ENCODE peak calls at places on chromosomes 12 and 14, in six cellular contexts. One of them, this sample, is unnamed.

GRCh38 chr12:3592856-3593625 is 102.0 kb downstream of the PRMT8 start:
- DNase-seq in stimulated activated CD4-positive, alpha-beta T cell treated with anti-CD3 and anti-CD28 coated beads, TNF-alpha, amount 100 ng/mL, for 48 hours: no peak
- DNase-seq in astrocyte of the spinal cord: no peak
- DNase-seq in activated CD4-positive, alpha-beta T cell treated with anti-CD3 and anti-CD28 coated beads, Interleukin-2, amount 10 ng/mL, durations not matched to agents 7 days and 5 days: no peak
- DNase-seq in T-helper 2 cell: no peak
- DNase-seq in NCI-H1417 treated with DMSO at 0.1 percent for 48 hours: no peak
- DNase-seq in this sample: no peak

GRCh38 chr14:106268013-106268727 is 741.8 kb downstream of the TMEM121 start:
- DNase-seq in stimulated activated CD4-positive, alpha-beta T cell treated with anti-CD3 and anti-CD28 coated beads, TNF-alpha, amount 100 ng/mL, for 48 hours: peak; percentile 44
- DNase-seq in astrocyte of the spinal cord: no peak
- DNase-seq in activated CD4-positive, alpha-beta T cell treated with anti-CD3 and anti-CD28 coated beads, Interleukin-2, amount 10 ng/mL, durations not matched to agents 7 days and 5 days: peak; percentile 88
- DNase-seq in T-helper 2 cell: peak; percentile 61
- DNase-seq in NCI-H1417 treated with DMSO at 0.1 percent for 48 hours: no peak
- DNase-seq in this sample: no peak

GRCh38 chr14:104337381-104337780 is 199.0 kb downstream of the KIF26A start:
- DNase-seq in stimulated activated CD4-positive, alpha-beta T cell treated with anti-CD3 and anti-CD28 coated beads, TNF-alpha, amount 100 ng/mL, for 48 hours: no peak
- DNase-seq in astrocyte of the spinal cord: no peak
- DNase-seq in activated CD4-positive, alpha-beta T cell treated with anti-CD3 and anti-CD28 coated beads, Interleukin-2, amount 10 ng/mL, durations not matched to agents 7 days and 5 days: no peak
- DNase-seq in T-helper 2 cell: no peak
- DNase-seq in NCI-H1417 treated with DMSO at 0.1 percent for 48 hours: no peak
- DNase-seq in this sample: no peak

GRCh38 chr14:28703482-28703881 is 63.1 kb upstream of the FOXG1 start:
- DNase-seq in stimulated activated CD4-positive, alpha-beta T cell treated with anti-CD3 and anti-CD28 coated beads, TNF-alpha, amount 100 ng/mL, for 48 hours: no peak
- DNase-seq in astrocyte of the spinal cord: no peak
- DNase-seq in activated CD4-positive, alpha-beta T cell treated with anti-CD3 and anti-CD28 coated beads, Interleukin-2, amount 10 ng/mL, durations not matched to agents 7 days and 5 days: no peak
- DNase-seq in T-helper 2 cell: no peak
- DNase-seq in NCI-H1417 treated with DMSO at 0.1 percent for 48 hours: no peak
- DNase-seq in this sample: no peak

GRCh38 chr14:49971156-49972141 is 78.6 kb downstream of the ARF6 start:
- DNase-seq in stimulated activated CD4-positive, alpha-beta T cell treated with anti-CD3 and anti-CD28 coated beads, TNF-alpha, amount 100 ng/mL, for 48 hours: no peak
- DNase-seq in astrocyte of the spinal cord: no peak
- DNase-seq in activated CD4-positive, alpha-beta T cell treated with anti-CD3 and anti-CD28 coated beads, Interleukin-2, amount 10 ng/mL, durations not matched to agents 7 days and 5 days: peak; percentile 79
- DNase-seq in T-helper 2 cell: no peak
- DNase-seq in NCI-H1417 treated with DMSO at 0.1 percent for 48 hours: no peak
- DNase-seq in this sample: peak; percentile 9

GRCh38 chr12:46386877-46387629 is 14.5 kb upstream of the SLC38A2 start:
- DNase-seq in stimulated activated CD4-positive, alpha-beta T cell treated with anti-CD3 and anti-CD28 coated beads, TNF-alpha, amount 100 ng/mL, for 48 hours: no peak
- DNase-seq in astrocyte of the spinal cord: peak; percentile 13
- DNase-seq in activated CD4-positive, alpha-beta T cell treated with anti-CD3 and anti-CD28 coated beads, Interleukin-2, amount 10 ng/mL, durations not matched to agents 7 days and 5 days: no peak
- DNase-seq in T-helper 2 cell: no peak
- DNase-seq in NCI-H1417 treated with DMSO at 0.1 percent for 48 hours: no peak
- DNase-seq in this sample: peak; percentile 52

GRCh38 chr14:102575479-102576428 is 16.7 kb upstream of the RCOR1 start:
- DNase-seq in stimulated activated CD4-positive, alpha-beta T cell treated with anti-CD3 and anti-CD28 coated beads, TNF-alpha, amount 100 ng/mL, for 48 hours: no peak
- DNase-seq in astrocyte of the spinal cord: no peak
- DNase-seq in activated CD4-positive, alpha-beta T cell treated with anti-CD3 and anti-CD28 coated beads, Interleukin-2, amount 10 ng/mL, durations not matched to agents 7 days and 5 days: no peak
- DNase-seq in T-helper 2 cell: no peak
- DNase-seq in NCI-H1417 treated with DMSO at 0.1 percent for 48 hours: no peak
- DNase-seq in this sample: no peak

GRCh38 chr14:66824251-66824650 is 316.3 kb downstream of the GPHN start:
- DNase-seq in stimulated activated CD4-positive, alpha-beta T cell treated with anti-CD3 and anti-CD28 coated beads, TNF-alpha, amount 100 ng/mL, for 48 hours: no peak
- DNase-seq in astrocyte of the spinal cord: no peak
- DNase-seq in activated CD4-positive, alpha-beta T cell treated with anti-CD3 and anti-CD28 coated beads, Interleukin-2, amount 10 ng/mL, durations not matched to agents 7 days and 5 days: no peak
- DNase-seq in T-helper 2 cell: no peak
- DNase-seq in NCI-H1417 treated with DMSO at 0.1 percent for 48 hours: no peak
- DNase-seq in this sample: no peak

GRCh38 chr12:108603743-108604142 is 5.9 kb upstream of the TMEM119 start:
- DNase-seq in stimulated activated CD4-positive, alpha-beta T cell treated with anti-CD3 and anti-CD28 coated beads, TNF-alpha, amount 100 ng/mL, for 48 hours: no peak
- DNase-seq in astrocyte of the spinal cord: no peak
- DNase-seq in activated CD4-positive, alpha-beta T cell treated with anti-CD3 and anti-CD28 coated beads, Interleukin-2, amount 10 ng/mL, durations not matched to agents 7 days and 5 days: no peak
- DNase-seq in T-helper 2 cell: no peak
- DNase-seq in NCI-H1417 treated with DMSO at 0.1 percent for 48 hours: no peak
- DNase-seq in this sample: no peak

GRCh38 chr12:123843912-123844748 is 82.0 kb downstream of the DNAH10 start:
- DNase-seq in stimulated activated CD4-positive, alpha-beta T cell treated with anti-CD3 and anti-CD28 coated beads, TNF-alpha, amount 100 ng/mL, for 48 hours: no peak
- DNase-seq in astrocyte of the spinal cord: no peak
- DNase-seq in activated CD4-positive, alpha-beta T cell treated with anti-CD3 and anti-CD28 coated beads, Interleukin-2, amount 10 ng/mL, durations not matched to agents 7 days and 5 days: no peak
- DNase-seq in T-helper 2 cell: no peak
- DNase-seq in NCI-H1417 treated with DMSO at 0.1 percent for 48 hours: no peak
- DNase-seq in this sample: no peak